ENCODE peak calls at places on chromosomes 13 and 19, in seven cellular contexts. T is H1, B is H9, L is IMR-90, P is neuronal stem cell, D is mesenchymal stem cell, S is trophoblast cell. Z is an unnamed sample.

GRCh38 chr19:14432817-14433453 is at the start of gene PKN1:
- DNase-seq in T (no peak), S (peak), P (peak), L (no peak), B (peak), D (no peak), Z (peak)

GRCh38 chr13:40486518-40487163 is 179.8 kb downstream of the FOXO1 start:
- DNase-seq in B (no peak), S (no peak), D (no peak), T (no peak), L (no peak), P (no peak), Z (no peak)

GRCh38 chr19:38266070-38266469 is 1.7 kb downstream of the SPINT2 start:
- DNase-seq in B (no peak), L (no peak), P (no peak), S (peak), T (no peak), D (no peak), Z (no peak)

GRCh38 chr13:40341086-40341471 is 325.4 kb downstream of the FOXO1 start:
- DNase-seq in B (no peak), T (no peak), S (peak), P (peak), D (no peak), L (no peak), Z (peak)

GRCh38 chr19:43662487-43662886 is 7.5 kb downstream of the PLAUR start:
- DNase-seq in B (peak), T (no peak), P (no peak), L (no peak), D (peak), S (peak), Z (peak)

GRCh38 chr19:5339950-5340636 is 519 bp downstream of the PTPRS start:
- DNase-seq in L (no peak), B (no peak), D (no peak), S (peak), P (peak), T (no peak), Z (no peak)

GRCh38 chr19:55451163-55451521 is 8.0 kb upstream of the SHISA7 start:
- DNase-seq in L (no peak), P (no peak), T (no peak), B (no peak), D (no peak), S (no peak), Z (no peak)

GRCh38 chr13:39297664-39298171 is 259.5 kb downstream of the NHLRC3 start:
- DNase-seq in B (no peak), D (no peak), P (no peak), S (peak), L (peak), T (no peak), Z (no peak)

GRCh38 chr19:57934820-57935665 is at the start of gene ZNF418:
- DNase-seq in B (peak), L (peak), D (peak), T (peak), S (peak), P (peak), Z (peak)

GRCh38 chr13:26759907-26760834 is at the start of gene GPR12:
- DNase-seq in L (no peak), S (peak), T (no peak), P (no peak), B (no peak), D (no peak), Z (no peak)

GRCh38 chr13:97348569-97349100 is 85.3 kb upstream of the RAP2A start:
- DNase-seq in B (no peak), T (no peak), D (no peak), S (no peak), P (no peak), L (no peak), Z (no peak)

DNA sequence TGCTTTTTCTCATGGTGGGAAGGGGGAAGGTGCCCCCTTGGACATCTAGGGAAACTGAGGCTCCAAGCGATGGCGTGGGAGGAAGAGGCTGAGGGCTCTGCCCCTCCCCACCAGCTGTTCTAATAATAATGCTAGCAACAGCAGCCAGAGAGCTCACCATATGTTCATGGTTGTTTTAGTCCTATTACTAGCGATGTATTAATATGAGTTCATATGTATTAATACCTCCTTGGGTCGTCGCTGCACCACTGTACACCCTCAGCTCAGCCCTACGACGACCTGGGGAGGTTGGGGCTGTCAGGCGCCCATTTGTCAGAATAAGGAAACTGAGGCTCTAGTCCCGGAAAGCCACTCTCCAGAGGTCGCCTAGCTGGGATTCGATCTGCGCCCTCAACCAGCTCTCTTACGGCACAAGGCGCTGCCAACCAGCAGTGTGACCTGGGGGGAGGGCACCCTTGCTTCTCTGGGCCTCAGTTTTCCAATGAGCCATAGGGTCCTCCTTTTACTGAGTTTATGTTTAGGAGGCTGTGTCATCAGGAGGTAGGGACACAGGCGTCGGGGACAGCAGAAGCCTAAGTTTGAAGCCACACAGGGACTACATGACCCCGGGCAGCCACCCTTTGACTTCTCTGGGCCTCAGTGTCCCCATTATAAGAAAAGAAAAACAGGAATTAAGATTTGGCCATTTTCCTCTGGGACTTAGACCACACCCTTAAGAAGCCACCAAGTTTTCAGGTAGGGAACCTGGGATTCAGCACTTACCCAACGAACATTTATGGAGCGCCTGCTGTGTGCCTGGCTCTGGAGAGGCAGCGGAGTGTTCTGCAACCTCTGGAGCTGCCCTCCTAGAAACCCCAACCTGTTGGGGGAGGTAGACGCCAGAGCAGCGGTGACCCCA is 664 bp downstream of the MAST3 start:
- DNase-seq in B (no peak), T (no peak), L (no peak), S (no peak), D (no peak), P (no peak), Z (no peak)
- H3K18ac ChIP-seq in B (no peak), T (peak), L (no peak), S (no peak), D (no peak), P (peak), Z (no peak)

DNA sequence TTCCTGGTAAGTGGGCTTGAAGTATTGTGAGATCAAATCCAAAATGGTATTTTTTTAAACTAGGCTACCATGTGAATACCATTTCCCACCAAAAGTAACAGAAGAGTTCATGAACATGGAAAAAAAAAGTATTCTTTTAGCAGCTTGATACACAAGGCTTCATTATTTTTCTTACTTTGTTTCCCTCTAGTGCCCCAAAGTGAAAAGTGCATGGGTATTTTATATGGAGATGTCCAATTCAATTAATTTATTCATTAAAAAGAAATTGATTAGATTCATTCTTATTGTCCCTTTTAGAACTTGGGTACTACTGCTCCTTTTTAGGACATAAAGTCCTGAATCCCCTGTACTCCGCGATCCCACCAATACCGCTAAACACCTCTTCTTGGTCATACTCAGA is 28.6 kb upstream of the SCEL start:
- DNase-seq in P (no peak), T (no peak), B (no peak), L (no peak), S (no peak), D (peak), Z (no peak)
- H2BK5ac ChIP-seq in P (no peak), T (no peak), B (no peak), L (no peak), S (no peak), D (no peak), Z (no peak)

GRCh38 chr19:30450101-30450500 is 77.9 kb downstream of the ZNF536 start:
- DNase-seq in B (peak), D (no peak), S (no peak), P (peak), T (peak), L (no peak), Z (peak)

GRCh38 chr19:30450945-30451344 is 78.8 kb downstream of the ZNF536 start:
- DNase-seq in B (no peak), P (no peak), D (no peak), L (no peak), S (no peak), T (no peak), Z (no peak)

GRCh38 chr19:30455881-30456280 is 83.7 kb downstream of the ZNF536 start:
- DNase-seq in D (no peak), B (no peak), P (no peak), L (no peak), S (no peak), T (no peak), Z (no peak)

GRCh38 chr19:30457484-30457883 is 85.3 kb downstream of the ZNF536 start:
- DNase-seq in T (no peak), S (no peak), B (no peak), D (no peak), L (no peak), P (no peak), Z (no peak)

GRCh38 chr19:30453768-30454167 is 81.6 kb downstream of the ZNF536 start:
- DNase-seq in S (no peak), P (no peak), B (no peak), D (no peak), L (no peak), T (no peak), Z (no peak)
- H3K18ac ChIP-seq in S (no peak), P (peak), B (no peak), D (no peak), L (no peak), T (no peak), Z (no peak)

GRCh38 chr13:88086577-88086976 is 415.4 kb downstream of the SLITRK5 start:
- DNase-seq in B (no peak), L (peak), T (no peak), P (no peak), D (peak), S (no peak), Z (no peak)
- H2BK5ac ChIP-seq in B (no peak), L (no peak), T (no peak), P (no peak), D (no peak), S (no peak), Z (no peak)

GRCh38 chr13:31209172-31209818 is 9.5 kb downstream of the B3GLCT start:
- DNase-seq in B (peak), D (peak), P (no peak), T (no peak), S (peak), L (peak), Z (peak)
- H3K18ac ChIP-seq in B (no peak), D (peak), P (peak), T (no peak), S (no peak), L (no peak), Z (peak)

GRCh38 chr13:71306821-71307220 is 560.2 kb downstream of the DACH1 start:
- DNase-seq in L (no peak), S (no peak), T (no peak), P (peak), B (no peak), D (no peak), Z (peak)
- H2BK5ac ChIP-seq in L (no peak), S (no peak), T (no peak), P (no peak), B (no peak), D (no peak), Z (no peak)